ENCODE peak calls at places on chromosomes 16 and 17, in nine cellular contexts. O is Peyer's patch; Q is activated CD8-positive, alpha-beta memory T cell treated with anti-CD3 and anti-CD28 coated beads for 48 hours; R is NCI-H2171 treated with DMSO at 0.1 percent for 48 hours; F is EL; Y is activated naive CD8-positive, alpha-beta T cell treated with anti-CD3 and anti-CD28 coated beads for 36 hours; J is HEK293T; K is heart right ventricle; W is mesendoderm. Z is an unnamed sample.

GRCh38 chr16:79092846-79093245 is 507.7 kb downstream of the MAF start:
- DNase-seq in O (no peak), Q (no peak), R (no peak), F (no peak), Y (no peak), J (no peak), K (no peak), W (no peak), Z (no peak)

GRCh38 chr16:29984764-29985147 is 10.7 kb downstream of the HIRIP3 start:
- DNase-seq in O (no peak), Q (no peak), R (no peak), F (no peak), Y (no peak), J (no peak), K (no peak), W (no peak), Z (no peak)

GRCh38 chr17:1643999-1644492 is 1.5 kb downstream of the SCARF1 start:
- DNase-seq in O (no peak), Q (no peak), R (no peak), F (peak; percentile 41), Y (no peak), J (no peak), K (no peak), W (no peak), Z (no peak)

GRCh38 chr17:41647038-41647813 is 22.9 kb upstream of the KRT17 start:
- DNase-seq in O (no peak), Q (no peak), R (no peak), F (no peak), Y (no peak), J (no peak), K (no peak), W (peak; percentile 51), Z (no peak)

GRCh38 chr16:86990451-86990850 is 326.7 kb downstream of the C16orf95 start:
- DNase-seq in O (no peak), Q (no peak), R (no peak), F (no peak), Y (peak; percentile 7), J (no peak), K (no peak), W (no peak), Z (no peak)

GRCh38 chr17:7191571-7192270 is 12.6 kb upstream of the ASGR1 start:
- DNase-seq in O (no peak), Q (no peak), R (peak; percentile 88), F (peak; percentile 35), Y (no peak), J (peak; percentile 80), K (peak; percentile 63), W (peak; percentile 79), Z (peak; percentile 81)

GRCh38 chr16:10495031-10495345 is 85.4 kb downstream of the EMP2 start:
- DNase-seq in O (no peak), Q (no peak), R (no peak), F (no peak), Y (no peak), J (no peak), K (no peak), W (no peak), Z (no peak)

GRCh38 chr17:4562000-4562969 is 1.9 kb upstream of the GGT6 start:
- DNase-seq in O (no peak), Q (no peak), R (peak; percentile 90), F (peak; percentile 14), Y (no peak), J (no peak), K (no peak), W (no peak), Z (no peak)

GRCh38 chr16:75537795-75538194 is 1.9 kb upstream of the CHST5 start:
- DNase-seq in O (peak; percentile 58), Q (no peak), R (no peak), F (no peak), Y (no peak), J (no peak), K (no peak), W (no peak), Z (no peak)

GRCh38 chr17:44002141-44002848 is 2.1 kb upstream of the NAGS start:
- DNase-seq in O (no peak), Q (no peak), R (no peak), F (peak; percentile 80), Y (no peak), J (no peak), K (no peak), W (no peak), Z (no peak)

GRCh38 chr16:55367301-55367745 is 43.3 kb downstream of the IRX6 start:
- DNase-seq in O (no peak), Q (no peak), R (no peak), F (no peak), Y (no peak), J (no peak), K (no peak), W (no peak), Z (no peak)

GRCh38 chr16:52470601-52471000 is 76.3 kb downstream of the TOX3 start:
- DNase-seq in O (no peak), Q (no peak), R (peak; percentile 89), F (no peak), Y (no peak), J (no peak), K (no peak), W (no peak), Z (no peak)

GRCh38 chr17:835263-835662 is 53.1 kb downstream of the MRM3 start:
- DNase-seq in O (no peak), Q (no peak), R (no peak), F (peak; percentile 99), Y (no peak), J (no peak), K (no peak), W (peak; percentile 90), Z (peak; percentile 91)

GRCh38 chr17:3647769-3648540 is 11.4 kb downstream of the CTNS start:
- DNase-seq in O (peak; percentile 72), Q (no peak), R (peak; percentile 15), F (peak; percentile 52), Y (peak; percentile 22), J (peak; percentile 49), K (peak; percentile 53), W (peak; percentile 71), Z (no peak)

GRCh38 chr17:56291226-56291805 is 138.0 kb downstream of the ANKFN1 start:
- DNase-seq in O (no peak), Q (no peak), R (no peak), F (peak; percentile 52), Y (no peak), J (no peak), K (peak; percentile 6), W (no peak), Z (no peak)

GRCh38 chr16:31452631-31453106 is 6.6 kb upstream of the ARMC5 start:
- DNase-seq in O (no peak), Q (no peak), R (no peak), F (peak; percentile 94), Y (no peak), J (no peak), K (no peak), W (peak; percentile 88), Z (peak; percentile 64)

GRCh38 chr16:678858-679807 is 1.1 kb upstream of the STUB1 start:
- DNase-seq in O (peak; percentile 79), Q (no peak), R (peak; percentile 82), F (peak; percentile 66), Y (peak; percentile 72), J (peak; percentile 50), K (peak; percentile 74), W (peak; percentile 86), Z (no peak)

GRCh38 chr17:50891577-50891989 is 25.4 kb upstream of the TOB1 start:
- DNase-seq in O (no peak), Q (no peak), R (no peak), F (no peak), Y (no peak), J (no peak), K (no peak), W (no peak), Z (no peak)

GRCh38 chr16:30784215-30784614 is 2.8 kb downstream of the ZNF629 start:
- DNase-seq in O (no peak), Q (no peak), R (no peak), F (no peak), Y (no peak), J (no peak), K (no peak), W (no peak), Z (no peak)

GRCh38 chr17:81926451-81927144 is 937 bp downstream of the MAFG start:
- DNase-seq in O (peak; percentile 90), Q (no peak), R (no peak), F (peak; percentile 91), Y (peak; percentile 68), J (peak; percentile 66), K (peak; percentile 85), W (peak; percentile 85), Z (peak; percentile 75)

GRCh38 chr16:65702707-65703402 is 581.0 kb upstream of the CDH11 start:
- DNase-seq in O (no peak), Q (no peak), R (no peak), F (no peak), Y (no peak), J (no peak), K (no peak), W (peak; percentile 32), Z (no peak)

GRCh38 chr16:9047689-9048301 is 43.6 kb upstream of the HAPSTR1 start:
- DNase-seq in O (peak; percentile 84), Q (no peak), R (peak; percentile 59), F (peak; percentile 99), Y (peak; percentile 65), J (peak; percentile 66), K (peak; percentile 89), W (peak; percentile 98), Z (peak; percentile 89)

GRCh38 chr17:61645898-61646297 is 54.9 kb upstream of the NACA2 start:
- DNase-seq in O (no peak), Q (no peak), R (no peak), F (peak; percentile 18), Y (no peak), J (no peak), K (no peak), W (no peak), Z (no peak)

GRCh38 chr16:30949655-30950515 is 1.0 kb downstream of the ORAI3 start:
- DNase-seq in O (peak; percentile 90), Q (no peak), R (peak; percentile 38), F (peak; percentile 88), Y (peak; percentile 53), J (no peak), K (peak; percentile 85), W (peak; percentile 94), Z (peak; percentile 86)

GRCh38 chr16:80175011-80175410 is 365.8 kb upstream of the DYNLRB2 start:
- DNase-seq in O (no peak), Q (no peak), R (no peak), F (no peak), Y (no peak), J (no peak), K (no peak), W (no peak), Z (no peak)

GRCh38 chr17:42282478-42283080 is 5.7 kb upstream of the STAT5A start:
- DNase-seq in O (peak; percentile 35), Q (no peak), R (no peak), F (no peak), Y (no peak), J (no peak), K (no peak), W (peak; percentile 57), Z (no peak)

GRCh38 chr17:71084219-71084618 is 914.9 kb downstream of the KCNJ2 start:
- DNase-seq in O (peak; percentile 66), Q (no peak), R (peak; percentile 9), F (peak; percentile 53), Y (no peak), J (peak; percentile 53), K (no peak), W (peak; percentile 83), Z (peak; percentile 12)

GRCh38 chr16:22843856-22844255 is 29.9 kb downstream of the HS3ST2 start:
- DNase-seq in O (no peak), Q (no peak), R (no peak), F (no peak), Y (no peak), J (no peak), K (no peak), W (no peak), Z (no peak)

GRCh38 chr16:87199901-87200300 is 117.3 kb downstream of the C16orf95 start:
- DNase-seq in O (no peak), Q (no peak), R (no peak), F (no peak), Y (no peak), J (no peak), K (no peak), W (no peak), Z (no peak)

GRCh38 chr17:71188811-71189492 is 931.9 kb upstream of the SOX9 start:
- DNase-seq in O (no peak), Q (no peak), R (no peak), F (peak; percentile 92), Y (no peak), J (no peak), K (no peak), W (no peak), Z (peak; percentile 37)

GRCh38 chr17:703081-703875 is 11.4 kb downstream of the VPS53 start:
- DNase-seq in O (no peak), Q (no peak), R (peak; percentile 78), F (peak; percentile 35), Y (no peak), J (no peak), K (no peak), W (no peak), Z (no peak)

Z was measured in HTR-8/SVneo.